ENCODE peak calls at places on chromosomes 6 and 20, in five cellular contexts. One of them, this sample, is unnamed.

GRCh38 chr6:29494131-29494530 is 6.4 kb upstream of the MAS1L start:
- DNase-seq in fibroblast of the conjunctiva: no peak
- DNase-seq in stimulated activated CD8-positive, alpha-beta memory T cell treated with anti-CD3 and anti-CD28 coated beads, Interleukin-15, amount 100 ng/mL, for 4 hours: no peak
- DNase-seq in neural progenitor cell: no peak
- DNase-seq in ascending aorta: no peak
- DNase-seq in this sample: no peak

GRCh38 chr6:163897030-163897429 is 482.5 kb downstream of the QKI start:
- DNase-seq in fibroblast of the conjunctiva: peak
- DNase-seq in stimulated activated CD8-positive, alpha-beta memory T cell treated with anti-CD3 and anti-CD28 coated beads, Interleukin-15, amount 100 ng/mL, for 4 hours: no peak
- DNase-seq in neural progenitor cell: no peak
- DNase-seq in ascending aorta: no peak
- DNase-seq in this sample: no peak

GRCh38 chr6:130409394-130410095 is 43.7 kb downstream of the TMEM200A start:
- DNase-seq in fibroblast of the conjunctiva: no peak
- DNase-seq in stimulated activated CD8-positive, alpha-beta memory T cell treated with anti-CD3 and anti-CD28 coated beads, Interleukin-15, amount 100 ng/mL, for 4 hours: no peak
- DNase-seq in neural progenitor cell: no peak
- DNase-seq in ascending aorta: no peak
- DNase-seq in this sample: no peak

GRCh38 chr6:148528292-148528691 is 185.7 kb downstream of the SASH1 start:
- DNase-seq in fibroblast of the conjunctiva: no peak
- DNase-seq in stimulated activated CD8-positive, alpha-beta memory T cell treated with anti-CD3 and anti-CD28 coated beads, Interleukin-15, amount 100 ng/mL, for 4 hours: no peak
- DNase-seq in neural progenitor cell: peak
- DNase-seq in ascending aorta: no peak
- DNase-seq in this sample: no peak

GRCh38 chr6:108760158-108761050 is 87.8 kb upstream of the ARMC2 start:
- DNase-seq in fibroblast of the conjunctiva: no peak
- DNase-seq in stimulated activated CD8-positive, alpha-beta memory T cell treated with anti-CD3 and anti-CD28 coated beads, Interleukin-15, amount 100 ng/mL, for 4 hours: no peak
- DNase-seq in neural progenitor cell: no peak
- DNase-seq in ascending aorta: peak
- DNase-seq in this sample: no peak

GRCh38 chr6:34106421-34106820 is 39.5 kb downstream of the GRM4 start:
- DNase-seq in fibroblast of the conjunctiva: no peak
- DNase-seq in stimulated activated CD8-positive, alpha-beta memory T cell treated with anti-CD3 and anti-CD28 coated beads, Interleukin-15, amount 100 ng/mL, for 4 hours: no peak
- DNase-seq in neural progenitor cell: no peak
- DNase-seq in ascending aorta: no peak
- DNase-seq in this sample: no peak

GRCh38 chr6:77332915-77333623 is 130.2 kb downstream of the HTR1B start:
- DNase-seq in fibroblast of the conjunctiva: no peak
- DNase-seq in stimulated activated CD8-positive, alpha-beta memory T cell treated with anti-CD3 and anti-CD28 coated beads, Interleukin-15, amount 100 ng/mL, for 4 hours: no peak
- DNase-seq in neural progenitor cell: no peak
- DNase-seq in ascending aorta: no peak
- DNase-seq in this sample: no peak

GRCh38 chr20:33334111-33334510 is 51.1 kb downstream of the BPIFB1 start:
- DNase-seq in fibroblast of the conjunctiva: no peak
- DNase-seq in stimulated activated CD8-positive, alpha-beta memory T cell treated with anti-CD3 and anti-CD28 coated beads, Interleukin-15, amount 100 ng/mL, for 4 hours: no peak
- DNase-seq in neural progenitor cell: no peak
- DNase-seq in ascending aorta: no peak
- DNase-seq in this sample: no peak

GRCh38 chr20:844473-845225 is 11.1 kb downstream of the FAM110A start:
- DNase-seq in fibroblast of the conjunctiva: peak
- DNase-seq in stimulated activated CD8-positive, alpha-beta memory T cell treated with anti-CD3 and anti-CD28 coated beads, Interleukin-15, amount 100 ng/mL, for 4 hours: peak
- DNase-seq in neural progenitor cell: peak
- DNase-seq in ascending aorta: peak
- DNase-seq in this sample: peak

GRCh38 chr6:115133790-115134189 is 791.0 kb upstream of the HS3ST5 start:
- DNase-seq in fibroblast of the conjunctiva: peak
- DNase-seq in stimulated activated CD8-positive, alpha-beta memory T cell treated with anti-CD3 and anti-CD28 coated beads, Interleukin-15, amount 100 ng/mL, for 4 hours: no peak
- DNase-seq in neural progenitor cell: no peak
- DNase-seq in ascending aorta: no peak
- DNase-seq in this sample: no peak

GRCh38 chr6:128367437-128367836 is 153.0 kb downstream of the PTPRK start:
- DNase-seq in fibroblast of the conjunctiva: no peak
- DNase-seq in stimulated activated CD8-positive, alpha-beta memory T cell treated with anti-CD3 and anti-CD28 coated beads, Interleukin-15, amount 100 ng/mL, for 4 hours: no peak
- DNase-seq in neural progenitor cell: no peak
- DNase-seq in ascending aorta: no peak
- DNase-seq in this sample: no peak

GRCh38 chr6:168217216-168217879 is 102.2 kb downstream of the DACT2 start:
- DNase-seq in fibroblast of the conjunctiva: no peak
- DNase-seq in stimulated activated CD8-positive, alpha-beta memory T cell treated with anti-CD3 and anti-CD28 coated beads, Interleukin-15, amount 100 ng/mL, for 4 hours: no peak
- DNase-seq in neural progenitor cell: no peak
- DNase-seq in ascending aorta: peak
- DNase-seq in this sample: no peak

GRCh38 chr6:112298816-112299281 is 44.5 kb upstream of the LAMA4 start:
- DNase-seq in fibroblast of the conjunctiva: peak
- DNase-seq in stimulated activated CD8-positive, alpha-beta memory T cell treated with anti-CD3 and anti-CD28 coated beads, Interleukin-15, amount 100 ng/mL, for 4 hours: no peak
- DNase-seq in neural progenitor cell: no peak
- DNase-seq in ascending aorta: no peak
- DNase-seq in this sample: no peak

GRCh38 chr6:167141667-167142432 is 15.9 kb downstream of the GPR31 start:
- DNase-seq in fibroblast of the conjunctiva: no peak
- DNase-seq in stimulated activated CD8-positive, alpha-beta memory T cell treated with anti-CD3 and anti-CD28 coated beads, Interleukin-15, amount 100 ng/mL, for 4 hours: no peak
- DNase-seq in neural progenitor cell: peak
- DNase-seq in ascending aorta: no peak
- DNase-seq in this sample: peak

GRCh38 chr6:24951831-24952299 is 16.1 kb upstream of the RIPOR2 start:
- DNase-seq in fibroblast of the conjunctiva: no peak
- DNase-seq in stimulated activated CD8-positive, alpha-beta memory T cell treated with anti-CD3 and anti-CD28 coated beads, Interleukin-15, amount 100 ng/mL, for 4 hours: no peak
- DNase-seq in neural progenitor cell: no peak
- DNase-seq in ascending aorta: no peak
- DNase-seq in this sample: no peak

GRCh38 chr6:170007468-170008240 is 256.2 kb downstream of the ERMARD start:
- DNase-seq in fibroblast of the conjunctiva: no peak
- DNase-seq in stimulated activated CD8-positive, alpha-beta memory T cell treated with anti-CD3 and anti-CD28 coated beads, Interleukin-15, amount 100 ng/mL, for 4 hours: no peak
- DNase-seq in neural progenitor cell: peak
- DNase-seq in ascending aorta: no peak
- DNase-seq in this sample: no peak

GRCh38 chr6:117555882-117556498 is 46.3 kb downstream of the GOPC start:
- DNase-seq in fibroblast of the conjunctiva: no peak
- DNase-seq in stimulated activated CD8-positive, alpha-beta memory T cell treated with anti-CD3 and anti-CD28 coated beads, Interleukin-15, amount 100 ng/mL, for 4 hours: no peak
- DNase-seq in neural progenitor cell: peak
- DNase-seq in ascending aorta: no peak
- DNase-seq in this sample: peak

GRCh38 chr20:63344616-63345327 is 16.4 kb downstream of the CHRNA4 start:
- DNase-seq in fibroblast of the conjunctiva: peak
- DNase-seq in stimulated activated CD8-positive, alpha-beta memory T cell treated with anti-CD3 and anti-CD28 coated beads, Interleukin-15, amount 100 ng/mL, for 4 hours: no peak
- DNase-seq in neural progenitor cell: no peak
- DNase-seq in ascending aorta: no peak
- DNase-seq in this sample: no peak

GRCh38 chr6:37137881-37138568 is 31.9 kb upstream of the PIM1 start:
- DNase-seq in fibroblast of the conjunctiva: no peak
- DNase-seq in stimulated activated CD8-positive, alpha-beta memory T cell treated with anti-CD3 and anti-CD28 coated beads, Interleukin-15, amount 100 ng/mL, for 4 hours: no peak
- DNase-seq in neural progenitor cell: no peak
- DNase-seq in ascending aorta: no peak
- DNase-seq in this sample: no peak

GRCh38 chr6:98036344-98036743 is 753.3 kb upstream of the MMS22L start:
- DNase-seq in fibroblast of the conjunctiva: no peak
- DNase-seq in stimulated activated CD8-positive, alpha-beta memory T cell treated with anti-CD3 and anti-CD28 coated beads, Interleukin-15, amount 100 ng/mL, for 4 hours: no peak
- DNase-seq in neural progenitor cell: peak
- DNase-seq in ascending aorta: no peak
- DNase-seq in this sample: no peak

GRCh38 chr20:62238569-62239277 is 402 bp downstream of the OSBPL2 start:
- DNase-seq in fibroblast of the conjunctiva: no peak
- DNase-seq in stimulated activated CD8-positive, alpha-beta memory T cell treated with anti-CD3 and anti-CD28 coated beads, Interleukin-15, amount 100 ng/mL, for 4 hours: no peak
- DNase-seq in neural progenitor cell: peak
- DNase-seq in ascending aorta: no peak
- DNase-seq in this sample: peak

GRCh38 chr6:11848852-11849731 is 70.5 kb upstream of the ADTRP start:
- DNase-seq in fibroblast of the conjunctiva: no peak
- DNase-seq in stimulated activated CD8-positive, alpha-beta memory T cell treated with anti-CD3 and anti-CD28 coated beads, Interleukin-15, amount 100 ng/mL, for 4 hours: no peak
- DNase-seq in neural progenitor cell: no peak
- DNase-seq in ascending aorta: no peak
- DNase-seq in this sample: no peak

GRCh38 chr6:146901940-146902816 is 302.0 kb upstream of the STXBP5 start:
- DNase-seq in fibroblast of the conjunctiva: no peak
- DNase-seq in stimulated activated CD8-positive, alpha-beta memory T cell treated with anti-CD3 and anti-CD28 coated beads, Interleukin-15, amount 100 ng/mL, for 4 hours: no peak
- DNase-seq in neural progenitor cell: no peak
- DNase-seq in ascending aorta: no peak
- DNase-seq in this sample: no peak

GRCh38 chr20:51488331-51488730 is 54.2 kb downstream of the NFATC2 start:
- DNase-seq in fibroblast of the conjunctiva: no peak
- DNase-seq in stimulated activated CD8-positive, alpha-beta memory T cell treated with anti-CD3 and anti-CD28 coated beads, Interleukin-15, amount 100 ng/mL, for 4 hours: no peak
- DNase-seq in neural progenitor cell: no peak
- DNase-seq in ascending aorta: no peak
- DNase-seq in this sample: no peak

GRCh38 chr20:46040902-46041535 is 12.0 kb downstream of the SLC12A5 start:
- DNase-seq in fibroblast of the conjunctiva: no peak
- DNase-seq in stimulated activated CD8-positive, alpha-beta memory T cell treated with anti-CD3 and anti-CD28 coated beads, Interleukin-15, amount 100 ng/mL, for 4 hours: no peak
- DNase-seq in neural progenitor cell: peak
- DNase-seq in ascending aorta: no peak
- DNase-seq in this sample: peak

GRCh38 chr20:42155586-42155985 is 537.4 kb upstream of the CHD6 start:
- DNase-seq in fibroblast of the conjunctiva: no peak
- DNase-seq in stimulated activated CD8-positive, alpha-beta memory T cell treated with anti-CD3 and anti-CD28 coated beads, Interleukin-15, amount 100 ng/mL, for 4 hours: no peak
- DNase-seq in neural progenitor cell: no peak
- DNase-seq in ascending aorta: no peak
- DNase-seq in this sample: no peak

GRCh38 chr20:62367136-62367482 is at the start of gene LAMA5:
- DNase-seq in fibroblast of the conjunctiva: no peak
- DNase-seq in stimulated activated CD8-positive, alpha-beta memory T cell treated with anti-CD3 and anti-CD28 coated beads, Interleukin-15, amount 100 ng/mL, for 4 hours: no peak
- DNase-seq in neural progenitor cell: peak
- DNase-seq in ascending aorta: no peak
- DNase-seq in this sample: peak

GRCh38 chr20:56181593-56181992 is 66.9 kb upstream of the MC3R start:
- DNase-seq in fibroblast of the conjunctiva: no peak
- DNase-seq in stimulated activated CD8-positive, alpha-beta memory T cell treated with anti-CD3 and anti-CD28 coated beads, Interleukin-15, amount 100 ng/mL, for 4 hours: no peak
- DNase-seq in neural progenitor cell: no peak
- DNase-seq in ascending aorta: no peak
- DNase-seq in this sample: no peak

GRCh38 chr6:95091823-95092436 is 485.4 kb upstream of the MANEA start:
- DNase-seq in fibroblast of the conjunctiva: peak
- DNase-seq in stimulated activated CD8-positive, alpha-beta memory T cell treated with anti-CD3 and anti-CD28 coated beads, Interleukin-15, amount 100 ng/mL, for 4 hours: no peak
- DNase-seq in neural progenitor cell: peak
- DNase-seq in ascending aorta: no peak
- DNase-seq in this sample: peak

GRCh38 chr6:108309844-108310243 is 15.0 kb downstream of the AFG1L start:
- DNase-seq in fibroblast of the conjunctiva: no peak
- DNase-seq in stimulated activated CD8-positive, alpha-beta memory T cell treated with anti-CD3 and anti-CD28 coated beads, Interleukin-15, amount 100 ng/mL, for 4 hours: no peak
- DNase-seq in neural progenitor cell: no peak
- DNase-seq in ascending aorta: no peak
- DNase-seq in this sample: no peak

GRCh38 chr6:41159415-41160082 is 3.4 kb downstream of the TREM2 start:
- DNase-seq in fibroblast of the conjunctiva: no peak
- DNase-seq in stimulated activated CD8-positive, alpha-beta memory T cell treated with anti-CD3 and anti-CD28 coated beads, Interleukin-15, amount 100 ng/mL, for 4 hours: no peak
- DNase-seq in neural progenitor cell: no peak
- DNase-seq in ascending aorta: no peak
- DNase-seq in this sample: no peak

GRCh38 chr6:18242062-18242851 is 22.1 kb downstream of the DEK start:
- DNase-seq in fibroblast of the conjunctiva: peak
- DNase-seq in stimulated activated CD8-positive, alpha-beta memory T cell treated with anti-CD3 and anti-CD28 coated beads, Interleukin-15, amount 100 ng/mL, for 4 hours: no peak
- DNase-seq in neural progenitor cell: no peak
- DNase-seq in ascending aorta: no peak
- DNase-seq in this sample: no peak

GRCh38 chr6:11094411-11094851 is 797 bp downstream of the SMIM13 start:
- DNase-seq in fibroblast of the conjunctiva: peak
- DNase-seq in stimulated activated CD8-positive, alpha-beta memory T cell treated with anti-CD3 and anti-CD28 coated beads, Interleukin-15, amount 100 ng/mL, for 4 hours: no peak
- DNase-seq in neural progenitor cell: peak
- DNase-seq in ascending aorta: peak
- DNase-seq in this sample: peak

GRCh38 chr20:62576815-62577214 is 65.5 kb upstream of the SLCO4A1 start:
- DNase-seq in fibroblast of the conjunctiva: no peak
- DNase-seq in stimulated activated CD8-positive, alpha-beta memory T cell treated with anti-CD3 and anti-CD28 coated beads, Interleukin-15, amount 100 ng/mL, for 4 hours: no peak
- DNase-seq in neural progenitor cell: peak
- DNase-seq in ascending aorta: no peak
- DNase-seq in this sample: no peak

GRCh38 chr6:24996145-24996836 is 60.5 kb upstream of the RIPOR2 start:
- DNase-seq in fibroblast of the conjunctiva: no peak
- DNase-seq in stimulated activated CD8-positive, alpha-beta memory T cell treated with anti-CD3 and anti-CD28 coated beads, Interleukin-15, amount 100 ng/mL, for 4 hours: no peak
- DNase-seq in neural progenitor cell: no peak
- DNase-seq in ascending aorta: no peak
- DNase-seq in this sample: no peak

GRCh38 chr20:9081423-9081966 is 12.6 kb downstream of the PLCB4 start:
- DNase-seq in fibroblast of the conjunctiva: no peak
- DNase-seq in stimulated activated CD8-positive, alpha-beta memory T cell treated with anti-CD3 and anti-CD28 coated beads, Interleukin-15, amount 100 ng/mL, for 4 hours: no peak
- DNase-seq in neural progenitor cell: no peak
- DNase-seq in ascending aorta: no peak
- DNase-seq in this sample: no peak